ENCODE peak calls at places on chromosomes 13 and 19, in four cellular contexts. F is AG10803, P is HEK293T, G is LNCaP clone FGC. V is an unnamed sample.

GRCh38 chr19:18014197-18014596 is 6.2 kb downstream of the ARRDC2 start:
- DNase-seq in P (no peak), G (no peak), F (no peak), V (no peak)

GRCh38 chr19:50780753-50781480 is 9.3 kb upstream of the ACP4 start:
- DNase-seq in P (no peak), G (no peak), F (no peak), V (no peak)

GRCh38 chr13:59086147-59086546 is 1077.6 kb downstream of the DIAPH3 start:
- DNase-seq in F (peak; percentile 20), P (no peak), G (no peak), V (no peak)

GRCh38 chr19:7257148-7258041 is 36.8 kb downstream of the INSR start:
- DNase-seq in G (peak; percentile 51), F (peak; percentile 35), P (peak; percentile 33), V (no peak)

GRCh38 chr13:33932765-33933406 is 114.9 kb downstream of the RFC3 start:
- DNase-seq in P (no peak), F (no peak), G (no peak), V (no peak)

GRCh38 chr13:80475718-80476117 is 134.8 kb upstream of the SPRY2 start:
- DNase-seq in G (no peak), F (no peak), P (no peak), V (no peak)

GRCh38 chr19:11324079-11324661 is 15.3 kb downstream of the RAB3D start:
- DNase-seq in P (peak; percentile 58), F (peak; percentile 97), G (peak; percentile 76), V (no peak)

GRCh38 chr19:38650911-38651584 is 3.6 kb downstream of the ACTN4 start:
- DNase-seq in P (no peak), G (no peak), F (peak; percentile 95), V (no peak)

GRCh38 chr19:35048911-35049411 is 7.4 kb downstream of the HPN start:
- DNase-seq in F (no peak), G (peak; percentile 50), P (no peak), V (no peak)

GRCh38 chr19:2461751-2462634 is 5.2 kb upstream of the LMNB2 start:
- DNase-seq in P (peak; percentile 60), G (no peak), F (peak; percentile 50), V (peak; percentile 53)

GRCh38 chr13:60392136-60392535 is 4.9 kb upstream of the TDRD3 start:
- DNase-seq in G (no peak), F (no peak), P (no peak), V (no peak)

GRCh38 chr13:33873251-33873908 is 55.4 kb downstream of the RFC3 start:
- DNase-seq in F (no peak), G (no peak), P (no peak), V (no peak)

GRCh38 chr19:41426952-41427646 is at the start of gene B3GNT8:
- DNase-seq in P (peak; percentile 78), F (peak; percentile 69), G (no peak), V (peak; percentile 17)

GRCh38 chr19:7676854-7677253 is at the start of gene MCEMP1:
- DNase-seq in G (no peak), F (no peak), P (no peak), V (no peak)

GRCh38 chr13:26679945-26680516 is 80.6 kb downstream of the GPR12 start:
- DNase-seq in G (no peak), P (no peak), F (no peak), V (no peak)

GRCh38 chr19:13629687-13630357 is 123.5 kb upstream of the CACNA1A start:
- DNase-seq in G (no peak), F (peak; percentile 49), P (no peak), V (no peak)

GRCh38 chr13:98672947-98673545 is 79.4 kb downstream of the SLC15A1 start:
- DNase-seq in F (peak; percentile 77), P (peak; percentile 74), G (peak; percentile 46), V (peak; percentile 24)

GRCh38 chr13:32594339-32594738 is 8.1 kb downstream of the PDS5B start:
- DNase-seq in G (no peak), P (no peak), F (peak; percentile 29), V (no peak)

GRCh38 chr19:10654610-10655456 is 687 bp downstream of the ILF3 start:
- DNase-seq in F (peak; percentile 24), G (no peak), P (peak; percentile 74), V (peak; percentile 54)

GRCh38 chr13:87821512-87821911 is 150.3 kb downstream of the SLITRK5 start:
- DNase-seq in F (no peak), G (no peak), P (no peak), V (no peak)

GRCh38 chr19:50264483-50265186 is 61.2 kb downstream of the MYH14 start:
- DNase-seq in G (no peak), P (peak; percentile 22), F (no peak), V (no peak)

GRCh38 chr13:18953139-18953930 is 228.3 kb downstream of the TUBA3C start:
- DNase-seq in F (no peak), P (no peak), G (no peak), V (no peak)

GRCh38 chr19:20278342-20278741 is 111.3 kb downstream of the ZNF486 start:
- DNase-seq in P (no peak), F (no peak), G (peak; percentile 7), V (no peak)

GRCh38 chr19:46608581-46609345 is 7.6 kb downstream of the CALM3 start:
- DNase-seq in F (no peak), P (peak; percentile 2), G (no peak), V (no peak)

GRCh38 chr13:20174656-20175405 is 14.0 kb upstream of the GJA3 start:
- DNase-seq in F (peak; percentile 86), G (no peak), P (peak; percentile 21), V (peak; percentile 77)

GRCh38 chr13:72293206-72293605 is 426.2 kb upstream of the DACH1 start:
- DNase-seq in G (no peak), F (no peak), P (no peak), V (no peak)

GRCh38 chr19:17965370-17966114 is 1.4 kb upstream of the KCNN1 start:
- DNase-seq in P (no peak), G (no peak), F (no peak), V (no peak)

GRCh38 chr19:4054471-4055208 is 12.1 kb downstream of the ZBTB7A start:
- DNase-seq in F (no peak), P (no peak), G (no peak), V (no peak)

GRCh38 chr13:78712866-78713265 is 53.9 kb upstream of the OBI1 start:
- DNase-seq in G (no peak), F (no peak), P (no peak), V (no peak)

GRCh38 chr19:3366761-3367571 is 583 bp downstream of the NFIC start:
- DNase-seq in G (no peak), P (no peak), F (no peak), V (no peak)

GRCh38 chr13:20796791-20797513 is 23.2 kb upstream of the EEF1AKMT1 start:
- DNase-seq in F (peak; percentile 35), G (no peak), P (no peak), V (no peak)

GRCh38 chr13:66778461-66778860 is 451.7 kb downstream of the PCDH9 start:
- DNase-seq in P (no peak), F (no peak), G (no peak), V (no peak)

V was measured in stimulated activated CD4-positive, alpha-beta T cell treated with anti-CD3 and anti-CD28 coated beads, Interleukin-2, amount 100 ng/mL, for 4 hours.